ENCODE peak calls at places on chromosomes 12 and 14, in eight cellular contexts. S is right atrium auricular region, R is left ventricle myocardium inferior, P is SK-N-SH, C is PC-3, Y is neural progenitor cell, O is heart right ventricle, F is mammary epithelial cell. Z is an unnamed sample.

GRCh38 chr12:119803391-119803791 is 73.7 kb downstream of the CIT start:
- DNase-seq in S (no peak), R (no peak), P (peak), C (no peak), Y (peak), O (no peak), F (no peak), Z (no peak)

GRCh38 chr14:105700622-105701288 is 174.4 kb downstream of the TMEM121 start:
- DNase-seq in S (no peak), R (no peak), P (no peak), C (peak), Y (no peak), O (no peak), F (no peak), Z (no peak)

GRCh38 chr14:23608454-23608853 is 27.7 kb upstream of the DHRS2 start:
- DNase-seq in S (no peak), R (peak), P (no peak), C (no peak), Y (no peak), O (peak), F (no peak), Z (no peak)

GRCh38 chr14:91303091-91303923 is 58.8 kb upstream of the GPR68 start:
- DNase-seq in S (no peak), R (peak), P (peak), C (peak), Y (peak), O (peak), F (no peak), Z (no peak)

GRCh38 chr12:116454950-116455447 is 104.2 kb upstream of the MAP1LC3B2 start:
- DNase-seq in S (no peak), R (no peak), P (no peak), C (peak), Y (no peak), O (no peak), F (peak), Z (no peak)

GRCh38 chr12:50568338-50569155 is 63.8 kb downstream of the DIP2B start:
- DNase-seq in S (no peak), R (no peak), P (no peak), C (no peak), Y (no peak), O (no peak), F (no peak), Z (no peak)

GRCh38 chr12:45909041-45909713 is 81.2 kb downstream of the SCAF11 start:
- DNase-seq in S (no peak), R (no peak), P (no peak), C (no peak), Y (no peak), O (no peak), F (no peak), Z (no peak)

GRCh38 chr14:65200454-65200853 is 98.1 kb upstream of the MAX start:
- DNase-seq in S (no peak), R (no peak), P (no peak), C (no peak), Y (no peak), O (no peak), F (no peak), Z (no peak)

GRCh38 chr12:130761537-130762318 is 45.6 kb upstream of the RIMBP2 start:
- DNase-seq in S (no peak), R (peak), P (peak), C (peak), Y (peak), O (peak), F (peak), Z (no peak)

GRCh38 chr12:17661250-17661649 is 428.7 kb downstream of the RERGL start:
- DNase-seq in S (no peak), R (no peak), P (no peak), C (peak), Y (no peak), O (no peak), F (peak), Z (no peak)

GRCh38 chr12:65184176-65184857 is 14.9 kb downstream of the LEMD3 start:
- DNase-seq in S (no peak), R (no peak), P (no peak), C (no peak), Y (no peak), O (no peak), F (no peak), Z (no peak)

GRCh38 chr12:108584456-108585065 is 13.3 kb downstream of the TMEM119 start:
- DNase-seq in S (no peak), R (no peak), P (no peak), C (no peak), Y (no peak), O (no peak), F (no peak), Z (no peak)

GRCh38 chr12:108587826-108588225 is 10.1 kb downstream of the TMEM119 start:
- DNase-seq in S (no peak), R (no peak), P (peak), C (no peak), Y (no peak), O (no peak), F (no peak), Z (no peak)

GRCh38 chr12:108583971-108584370 is 13.9 kb downstream of the TMEM119 start:
- DNase-seq in S (no peak), R (no peak), P (no peak), C (no peak), Y (peak), O (no peak), F (no peak), Z (no peak)

GRCh38 chr12:108589028-108589839 is 8.7 kb downstream of the TMEM119 start:
- DNase-seq in S (no peak), R (no peak), P (peak), C (no peak), Y (peak), O (no peak), F (no peak), Z (no peak)

DNA sequence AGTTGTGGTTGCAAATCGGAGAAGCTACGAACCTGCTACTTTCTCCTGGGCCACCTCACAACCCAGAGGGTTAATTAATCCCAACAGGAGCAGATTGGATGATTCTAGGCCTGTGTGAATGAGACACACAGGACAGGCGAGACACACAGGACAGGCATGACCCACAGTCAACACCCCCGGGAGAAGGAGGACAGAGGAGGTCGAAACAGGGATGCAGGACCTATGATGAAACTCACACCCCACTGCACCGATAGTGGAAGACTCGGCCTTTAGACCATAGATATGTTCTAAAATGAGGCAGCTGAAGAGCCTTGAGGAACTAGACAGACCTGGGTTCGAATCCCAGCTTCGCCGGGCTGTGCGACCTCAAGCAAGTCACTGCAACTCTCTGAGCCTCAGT is 11.6 kb downstream of the TMEM119 start:
- DNase-seq in S (no peak), R (no peak), P (peak), C (no peak), Y (no peak), O (no peak), F (no peak), Z (no peak)
- H3K27ac ChIP-seq in S (no peak), R (no peak), P (no peak), C (no peak), Y (no peak), O (no peak), F (no peak), Z (no peak)

GRCh38 chr12:105554856-105555255 is 224.4 kb downstream of the C12orf75 start:
- DNase-seq in S (no peak), R (no peak), P (no peak), C (no peak), Y (no peak), O (no peak), F (no peak), Z (no peak)
- H3K4me3 ChIP-seq in S (no peak), R (no peak), P (no peak), C (no peak), Y (no peak), O (no peak), F (no peak), Z (no peak)

GRCh38 chr14:22555573-22556011 is 33.4 kb downstream of the DAD1 start:
- DNase-seq in S (no peak), R (no peak), P (no peak), C (peak), Y (no peak), O (no peak), F (peak), Z (no peak)
- H3K27ac ChIP-seq in S (no peak), R (no peak), P (no peak), C (peak), Y (no peak), O (no peak), F (peak), Z (no peak)

DNA sequence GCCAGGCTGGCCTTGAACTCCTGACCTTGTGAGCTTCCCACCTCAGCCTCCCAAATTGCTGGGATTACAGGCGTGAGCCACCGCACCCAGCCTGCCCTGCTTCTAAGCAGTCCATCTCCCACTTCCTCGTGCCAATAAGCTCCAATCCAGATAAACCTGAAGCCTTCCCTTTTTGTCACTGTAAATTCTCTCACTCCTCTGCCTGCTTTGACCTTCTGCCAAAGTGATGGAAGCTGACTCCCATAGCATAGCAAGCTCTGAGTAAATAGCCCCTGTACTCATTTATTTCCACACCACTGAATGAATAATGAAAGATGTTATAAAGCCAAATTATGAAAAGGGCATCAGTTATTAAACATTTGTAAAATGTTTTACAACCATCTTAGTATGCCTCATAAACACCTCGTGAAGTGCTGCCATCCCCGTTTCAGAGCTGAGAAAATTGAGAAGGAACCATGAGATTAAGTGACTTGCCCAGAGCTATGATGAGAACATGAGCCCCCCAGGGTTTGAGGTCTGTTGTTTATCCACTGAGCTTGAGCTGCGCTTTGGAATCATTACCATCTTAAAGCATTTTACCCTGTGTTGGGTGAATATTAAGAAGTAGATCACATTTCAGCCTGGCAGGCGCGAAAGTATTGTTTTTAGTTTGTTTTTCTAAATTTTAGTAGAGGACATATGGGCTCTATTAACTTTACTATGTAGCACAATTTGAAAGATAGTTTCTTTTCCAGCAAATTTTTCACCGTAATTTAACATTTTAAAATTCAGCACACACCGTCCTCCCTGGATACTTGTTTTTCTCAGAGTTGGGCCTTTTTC is 30.3 kb downstream of the MANSC1 start:
- DNase-seq in S (no peak), R (no peak), P (no peak), C (no peak), Y (no peak), O (no peak), F (no peak), Z (no peak)
- H3K4me3 ChIP-seq in S (no peak), R (peak), P (no peak), C (no peak), Y (no peak), O (peak), F (no peak), Z (peak)

DNA sequence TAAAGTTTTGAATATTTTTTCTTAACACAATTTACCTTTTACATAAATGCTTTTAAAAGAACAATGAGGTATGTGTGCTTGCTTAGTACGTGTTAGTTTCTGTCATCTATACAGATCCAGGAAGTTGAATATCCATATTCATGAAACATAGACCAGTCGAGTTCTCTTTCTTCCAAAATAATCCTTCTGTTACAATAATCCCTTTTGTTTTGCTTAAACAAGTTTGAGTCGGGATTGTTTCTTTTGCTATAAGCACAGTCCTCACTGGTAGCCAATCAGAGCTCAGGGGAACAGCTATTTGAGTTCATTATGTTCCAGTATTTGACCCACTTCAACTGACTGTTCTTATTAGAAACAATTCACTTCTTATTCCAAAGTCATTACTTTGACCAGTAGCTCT is 214.7 kb upstream of the FLRT2 start:
- DNase-seq in S (no peak), R (no peak), P (no peak), C (no peak), Y (peak), O (no peak), F (no peak), Z (no peak)
- H3K27ac ChIP-seq in S (no peak), R (no peak), P (peak), C (no peak), Y (no peak), O (no peak), F (no peak), Z (no peak)

DNA sequence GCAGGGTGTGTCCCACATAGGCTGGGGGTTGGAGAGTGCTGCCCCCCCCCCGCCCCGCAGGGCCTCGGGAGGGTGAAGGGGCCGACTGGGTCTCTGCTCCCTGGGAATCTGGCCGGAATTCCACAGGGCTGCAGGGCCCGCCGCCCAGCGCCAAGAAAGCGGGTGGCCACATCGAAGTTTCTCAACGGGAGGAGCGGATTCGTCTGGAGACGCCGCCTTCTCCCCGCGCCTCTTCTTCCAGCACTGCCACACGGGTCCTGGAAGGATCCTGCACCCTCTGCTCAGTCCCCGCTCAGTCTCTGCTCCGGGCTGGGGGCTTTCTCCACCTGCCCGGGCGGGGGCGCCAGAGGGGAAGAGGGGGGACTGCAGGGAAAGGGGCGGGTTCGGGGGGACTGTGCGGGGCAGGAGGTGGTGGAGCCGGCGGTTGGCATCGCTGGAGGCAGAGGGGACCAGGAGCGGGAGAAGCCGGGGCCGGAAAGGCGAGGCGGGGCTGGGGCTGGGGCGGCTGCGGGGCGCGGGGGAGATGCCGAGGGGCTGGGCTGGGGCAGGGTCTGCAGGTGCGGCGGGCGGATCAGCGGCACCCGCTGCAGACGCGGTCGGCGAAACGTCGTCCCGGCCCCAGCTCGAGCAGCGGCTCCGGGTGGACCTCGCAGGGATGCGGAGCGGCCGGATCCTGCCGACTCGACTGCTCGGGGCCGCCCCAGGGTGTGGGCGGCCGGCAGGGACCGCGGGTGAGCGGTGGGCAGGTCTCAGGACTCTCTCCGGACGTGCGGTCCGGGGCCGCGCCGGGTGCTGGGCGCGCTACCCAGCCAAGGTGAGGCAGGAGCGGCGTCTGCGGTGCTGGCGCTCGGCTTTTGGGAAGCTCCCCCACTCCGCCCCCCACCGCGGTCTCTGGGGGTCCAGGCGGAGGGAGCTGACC is 811.4 kb upstream of the TMEM132C start:
- DNase-seq in S (no peak), R (no peak), P (peak), C (no peak), Y (peak), O (no peak), F (no peak), Z (no peak)
- H3K4me3 ChIP-seq in S (no peak), R (peak), P (no peak), C (no peak), Y (peak), O (no peak), F (no peak), Z (peak)

DNA sequence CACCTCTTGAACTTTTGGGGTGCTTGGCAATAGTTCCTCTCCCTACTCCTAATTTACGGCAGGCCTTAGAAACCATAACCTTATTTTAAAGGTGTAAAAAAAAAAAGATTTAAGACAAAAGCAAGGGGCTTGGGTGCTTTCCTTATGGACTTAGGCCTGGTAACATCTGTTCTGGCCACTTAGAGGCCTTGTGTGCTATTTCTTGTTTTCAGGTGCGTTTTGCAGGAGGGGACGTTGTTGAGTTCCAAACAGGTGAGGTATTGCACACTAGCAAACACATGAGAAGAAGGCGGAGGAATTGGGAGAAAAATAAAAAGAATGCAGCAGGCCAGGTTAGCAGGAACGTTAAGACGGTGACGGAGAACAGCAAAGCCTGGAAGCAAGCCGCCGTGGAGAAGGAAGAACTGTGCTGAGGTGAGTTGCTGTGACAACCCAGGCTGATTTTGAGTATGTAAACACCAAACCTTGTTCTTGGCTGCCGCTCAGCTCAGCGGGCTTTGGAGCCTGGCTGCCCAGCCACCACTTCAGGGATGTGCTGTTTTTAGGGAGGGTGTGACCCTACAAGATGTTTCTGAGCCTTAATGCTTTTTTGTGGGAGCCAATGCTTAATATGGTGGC is 17.4 kb downstream of the EMG1 start:
- DNase-seq in S (no peak), R (no peak), P (no peak), C (no peak), Y (no peak), O (no peak), F (no peak), Z (no peak)
- H3K27ac ChIP-seq in S (no peak), R (no peak), P (no peak), C (no peak), Y (no peak), O (no peak), F (no peak), Z (no peak)